ENCODE peak calls at places on chromosomes 16 and 17, in ten cellular contexts. U is HCT116, Q is SK-N-SH, C is breast epithelium, O is stomach, A is vagina, S is sigmoid colon, I is prostate gland, V is endothelial cell of umbilical vein, H is transverse colon. K is an unnamed sample. For H3K36me3 and H3K9me3, the result is how much of the 10 kb centered on the place peaks cover.

GRCh38 chr17:80097307-80097630 is 4.1 kb upstream of the GAA start:
- DNase-seq in U (no peak), Q (no peak), C (no peak), O (no peak), A (no peak), S (no peak), I (no peak), V (no peak), H (no peak), K (no peak)

GRCh38 chr16:50603206-50604064 is 55.2 kb downstream of the NKD1 start:
- DNase-seq in U (no peak), Q (no peak), C (no peak), O (no peak), A (no peak), S (peak), I (peak), V (no peak), H (peak), K (no peak)

GRCh38 chr16:83356266-83356665 is 451.5 kb upstream of the HSBP1 start:
- DNase-seq in U (peak), Q (peak), C (no peak), O (no peak), A (no peak), S (no peak), I (peak), V (peak), H (no peak), K (no peak)

GRCh38 chr16:4075534-4075933 is 40.7 kb downstream of the ADCY9 start:
- DNase-seq in U (no peak), Q (no peak), C (no peak), O (no peak), A (no peak), S (no peak), I (no peak), V (no peak), H (no peak), K (no peak)

GRCh38 chr17:32504166-32504990 is 17.6 kb downstream of the CDK5R1 start:
- DNase-seq in U (no peak), Q (no peak), C (no peak), O (no peak), A (no peak), S (no peak), I (no peak), V (no peak), H (no peak), K (no peak)

GRCh38 chr17:36529121-36529520 is 5.5 kb downstream of the MYO19 start:
- DNase-seq in U (no peak), Q (no peak), C (no peak), O (no peak), A (no peak), S (no peak), I (no peak), V (peak), H (no peak), K (no peak)

GRCh38 chr17:72193395-72194106 is 72.7 kb downstream of the SOX9 start:
- DNase-seq in U (no peak), Q (no peak), C (no peak), O (no peak), A (peak), S (no peak), I (no peak), V (no peak), H (no peak), K (no peak)

GRCh38 chr16:24075929-24076716 is 180.0 kb upstream of the CACNG3 start:
- DNase-seq in U (peak), Q (no peak), C (no peak), O (no peak), A (no peak), S (no peak), I (no peak), V (no peak), H (no peak), K (no peak)

GRCh38 chr17:57877803-57878202 is 28.0 kb upstream of the MRPS23 start:
- DNase-seq in U (no peak), Q (no peak), C (no peak), O (no peak), A (no peak), S (no peak), I (no peak), V (no peak), H (no peak), K (no peak)

GRCh38 chr17:31050948-31051347 is 43.8 kb upstream of the NF1 start:
- DNase-seq in U (no peak), Q (no peak), C (no peak), O (no peak), A (no peak), S (no peak), I (no peak), V (no peak), H (no peak), K (no peak)

GRCh38 chr17:49612721-49613120 is 37.0 kb downstream of the NXPH3 start:
- DNase-seq in U (no peak), Q (no peak), C (no peak), O (no peak), A (no peak), S (no peak), I (no peak), V (no peak), H (no peak), K (no peak)

GRCh38 chr17:622356-622755 is 92.3 kb downstream of the VPS53 start:
- DNase-seq in U (no peak), Q (no peak), C (no peak), O (no peak), A (no peak), S (no peak), I (no peak), V (peak), H (no peak), K (no peak)

GRCh38 chr17:80916246-80916645 is 75.4 kb upstream of the CHMP6 start:
- DNase-seq in U (no peak), Q (no peak), C (no peak), O (no peak), A (no peak), S (no peak), I (no peak), V (no peak), H (no peak), K (no peak)

GRCh38 chr17:2238432-2239169 is 65.0 kb downstream of the SMG6 start:
- DNase-seq in U (no peak), Q (no peak), C (no peak), O (no peak), A (no peak), S (peak), I (peak), V (peak), H (peak), K (no peak)

GRCh38 chr16:86723699-86724098 is 145.3 kb downstream of the FOXL1 start:
- DNase-seq in U (peak), Q (no peak), C (no peak), O (no peak), A (no peak), S (no peak), I (no peak), V (no peak), H (no peak), K (no peak)

GRCh38 chr17:72687941-72688340 is 404.5 kb downstream of the SLC39A11 start:
- DNase-seq in U (no peak), Q (no peak), C (no peak), O (no peak), A (no peak), S (no peak), I (peak), V (no peak), H (no peak), K (no peak)

GRCh38 chr16:23570992-23571632 is 13.6 kb downstream of the UBFD1 start:
- DNase-seq in U (no peak), Q (no peak), C (no peak), O (no peak), A (no peak), S (no peak), I (no peak), V (no peak), H (no peak), K (no peak)

GRCh38 chr16:55661842-55662479 is 6.2 kb downstream of the SLC6A2 start:
- DNase-seq in U (no peak), Q (peak), C (no peak), O (no peak), A (no peak), S (no peak), I (no peak), V (no peak), H (no peak), K (no peak)

GRCh38 chr16:23303685-23304084 is 1.6 kb downstream of the SCNN1B start:
- DNase-seq in U (no peak), Q (no peak), C (no peak), O (no peak), A (no peak), S (no peak), I (no peak), V (no peak), H (no peak), K (no peak)

GRCh38 chr17:45284176-45285140 is 22.6 kb upstream of the SPATA32 start:
- DNase-seq in U (no peak), Q (no peak), C (no peak), O (peak), A (no peak), S (peak), I (peak), V (no peak), H (no peak), K (no peak)

GRCh38 chr16:68370921-68371651 is 60.3 kb downstream of the PRMT7 start:
- DNase-seq in U (no peak), Q (no peak), C (no peak), O (no peak), A (no peak), S (no peak), I (no peak), V (no peak), H (no peak), K (no peak)

GRCh38 chr17:46056800-46057304 is 57.8 kb downstream of the STH start:
- DNase-seq in U (peak), Q (no peak), C (no peak), O (no peak), A (no peak), S (no peak), I (no peak), V (peak), H (no peak), K (no peak)

GRCh38 chr17:42591411-42591810 is 13.9 kb upstream of the PSMC3IP start:
- DNase-seq in U (no peak), Q (no peak), C (peak), O (no peak), A (no peak), S (peak), I (no peak), V (no peak), H (no peak), K (no peak)

GRCh38 chr16:67349172-67349571 is 22.6 kb downstream of the LRRC36 start:
- DNase-seq in U (peak), Q (peak), C (no peak), O (no peak), A (no peak), S (no peak), I (no peak), V (peak), H (no peak), K (no peak)

GRCh38 chr16:12195296-12195695 is 218.8 kb downstream of the SNX29 start:
- DNase-seq in U (no peak), Q (no peak), C (no peak), O (no peak), A (no peak), S (no peak), I (no peak), V (no peak), H (no peak), K (no peak)

GRCh38 chr17:7854851-7855642 is at the start of gene TMEM88:
- DNase-seq in U (no peak), Q (no peak), C (peak), O (no peak), A (peak), S (peak), I (no peak), V (peak), H (no peak), K (no peak)

GRCh38 chr16:54651851-54652770 is 278.6 kb upstream of the IRX5 start:
- DNase-seq in U (no peak), Q (no peak), C (no peak), O (no peak), A (no peak), S (no peak), I (no peak), V (no peak), H (no peak), K (no peak)

GRCh38 chr17:82914375-82914774 is 74.6 kb upstream of the ZNF750 start:
- DNase-seq in U (no peak), Q (no peak), C (no peak), O (peak), A (no peak), S (no peak), I (no peak), V (no peak), H (no peak), K (no peak)

GRCh38 chr17:69972251-69972650 is 102.8 kb upstream of the KCNJ16 start:
- DNase-seq in U (no peak), Q (no peak), C (no peak), O (no peak), A (no peak), S (no peak), I (no peak), V (no peak), H (no peak), K (no peak)

GRCh38 chr16:85462405-85463227 is 150.5 kb upstream of the GSE1 start:
- DNase-seq in U (no peak), Q (peak), C (no peak), O (peak), A (no peak), S (no peak), I (no peak), V (no peak), H (no peak), K (no peak)

GRCh38 chr17:48056879-48057278 is 8.7 kb downstream of the NFE2L1 start:
- DNase-seq in U (no peak), Q (no peak), C (no peak), O (no peak), A (no peak), S (no peak), I (no peak), V (no peak), H (no peak), K (no peak)

GRCh38 chr17:48058393-48059124 is 10.4 kb downstream of the NFE2L1 start:
- DNase-seq in U (no peak), Q (no peak), C (no peak), O (no peak), A (no peak), S (no peak), I (no peak), V (no peak), H (no peak), K (no peak)

GRCh38 chr17:48060249-48060648 is 12.1 kb downstream of the NFE2L1 start:
- DNase-seq in U (no peak), Q (no peak), C (no peak), O (no peak), A (no peak), S (peak), I (no peak), V (no peak), H (no peak), K (no peak)

GRCh38 chr17:48057626-48058025 is 9.5 kb downstream of the NFE2L1 start:
- DNase-seq in U (no peak), Q (no peak), C (no peak), O (no peak), A (no peak), S (no peak), I (no peak), V (no peak), H (no peak), K (no peak)

GRCh38 chr17:48059125-48059668 is 11.0 kb downstream of the NFE2L1 start:
- DNase-seq in U (no peak), Q (no peak), C (no peak), O (no peak), A (no peak), S (peak), I (no peak), V (no peak), H (no peak), K (no peak)
- H3K36me3 ChIP-seq in U (under half), Q (half or more), C (under half), O (half or more), A (half or more), S (half or more), I (under half), V (half or more), H (under half), K (half or more)

DNA sequence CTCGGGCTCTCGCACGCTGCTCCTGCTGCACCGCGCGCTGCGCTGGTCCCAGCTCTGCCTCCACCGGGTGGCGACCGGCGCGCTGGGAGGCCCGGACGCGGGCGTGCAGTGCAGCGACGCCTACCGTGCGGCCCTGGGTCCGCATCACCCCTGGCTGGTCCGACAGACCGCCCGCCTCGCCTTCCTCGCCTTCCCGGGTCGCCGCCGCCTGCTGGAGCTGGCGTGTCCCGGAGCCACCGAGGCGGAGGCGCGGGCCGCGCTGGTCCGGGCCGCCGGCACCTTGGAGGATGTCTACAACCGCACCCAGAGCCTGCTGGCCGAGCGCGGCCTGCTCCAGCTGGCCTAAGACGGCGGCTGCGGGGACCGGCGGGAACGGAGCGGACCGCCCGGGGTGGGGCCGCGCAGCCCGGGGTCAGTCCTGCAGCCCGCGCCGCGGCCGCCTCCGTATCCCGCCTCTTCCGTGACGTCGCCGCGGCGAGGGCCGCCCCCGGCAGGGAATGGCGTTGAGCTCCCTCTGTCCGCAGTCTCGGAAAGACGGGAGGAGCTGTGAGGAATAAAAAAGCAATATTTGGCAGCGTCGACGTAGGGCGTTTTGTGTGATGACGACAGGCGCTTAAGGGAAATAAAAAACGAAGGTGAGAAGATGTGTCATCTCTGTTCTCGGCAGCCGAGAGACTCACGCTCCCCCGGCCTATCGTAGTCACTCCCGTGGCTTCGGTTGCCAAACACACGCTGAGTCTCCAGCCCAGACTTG is 1.4 kb downstream of the GLTPD2 start:
- DNase-seq in U (peak), Q (peak), C (peak), O (peak), A (no peak), S (peak), I (peak), V (peak), H (peak), K (no peak)
- TF ChIP-seq POLR2AphosphoS5 in U (peak), Q (no peak), C (peak), O (peak), A (peak), S (peak), I (peak), V (peak), H (peak), K (no peak)

GRCh38 chr17:60524463-60525346 is 1.3 kb downstream of the APPBP2 start:
- DNase-seq in U (no peak), Q (peak), C (no peak), O (no peak), A (peak), S (no peak), I (no peak), V (peak), H (no peak), K (no peak)

GRCh38 chr17:60525624-60526514 is at the start of gene APPBP2:
- DNase-seq in U (peak), Q (peak), C (peak), O (peak), A (peak), S (peak), I (peak), V (peak), H (peak), K (no peak)

GRCh38 chr17:60523822-60524221 is 2.2 kb downstream of the APPBP2 start:
- DNase-seq in U (no peak), Q (no peak), C (no peak), O (no peak), A (no peak), S (no peak), I (no peak), V (peak), H (no peak), K (no peak)

GRCh38 chr17:60526726-60527125 is 684 bp upstream of the APPBP2 start:
- DNase-seq in U (no peak), Q (peak), C (no peak), O (no peak), A (no peak), S (no peak), I (no peak), V (peak), H (no peak), K (no peak)

DNA sequence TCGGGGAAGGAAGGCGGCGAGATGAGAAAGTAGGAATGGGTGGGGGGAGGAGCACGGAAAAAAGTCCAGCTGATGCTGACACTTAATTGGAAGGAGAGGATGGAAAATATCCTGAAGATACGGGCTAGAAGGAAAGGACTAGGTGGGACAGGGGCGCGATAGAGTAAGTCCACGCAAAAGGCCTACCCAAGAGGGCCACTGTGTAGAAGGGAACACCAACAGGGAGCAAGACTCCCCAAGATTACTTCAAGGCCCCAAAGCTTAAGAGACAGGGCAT is 757 bp downstream of the APPBP2 start:
- DNase-seq in U (no peak), Q (no peak), C (no peak), O (no peak), A (no peak), S (peak), I (peak), V (peak), H (no peak), K (no peak)
- H3K9me3 ChIP-seq in U (under half), Q (under half), C (under half), O (under half), A (under half), S (under half), I (under half), V (under half), H (under half), K (under half)

GRCh38 chr16:88074041-88074440 is 122.8 kb downstream of the BANP start:
- DNase-seq in U (no peak), Q (no peak), C (no peak), O (no peak), A (no peak), S (no peak), I (no peak), V (no peak), H (no peak), K (no peak)

GRCh38 chr16:88078111-88078775 is 127.0 kb downstream of the BANP start:
- DNase-seq in U (no peak), Q (no peak), C (no peak), O (no peak), A (no peak), S (no peak), I (no peak), V (no peak), H (no peak), K (no peak)

GRCh38 chr16:88077328-88078108 is 126.3 kb downstream of the BANP start:
- DNase-seq in U (no peak), Q (peak), C (no peak), O (no peak), A (no peak), S (peak), I (peak), V (no peak), H (no peak), K (no peak)

GRCh38 chr16:88073201-88073721 is 122.0 kb downstream of the BANP start:
- DNase-seq in U (no peak), Q (no peak), C (no peak), O (no peak), A (no peak), S (peak), I (no peak), V (no peak), H (no peak), K (no peak)

GRCh38 chr16:88076211-88076931 is 125.1 kb downstream of the BANP start:
- DNase-seq in U (no peak), Q (no peak), C (no peak), O (no peak), A (no peak), S (no peak), I (no peak), V (no peak), H (no peak), K (no peak)
- H3K36me3 ChIP-seq in U (under half), Q (under half), C (under half), O (half or more), A (under half), S (under half), I (under half), V (under half), H (under half), K (under half)

GRCh38 chr17:40071720-40072480 is 9.1 kb downstream of the THRA start:
- DNase-seq in U (no peak), Q (peak), C (peak), O (peak), A (no peak), S (peak), I (peak), V (peak), H (peak), K (no peak)

GRCh38 chr17:40069751-40070643 is 7.2 kb downstream of the THRA start:
- DNase-seq in U (no peak), Q (peak), C (no peak), O (peak), A (no peak), S (peak), I (peak), V (peak), H (peak), K (no peak)

GRCh38 chr17:40070895-40071719 is 8.3 kb downstream of the THRA start:
- DNase-seq in U (no peak), Q (no peak), C (no peak), O (peak), A (no peak), S (peak), I (no peak), V (no peak), H (peak), K (no peak)

GRCh38 chr17:40068917-40069750 is 6.4 kb downstream of the THRA start:
- DNase-seq in U (no peak), Q (peak), C (peak), O (peak), A (no peak), S (peak), I (peak), V (peak), H (peak), K (peak)

DNA sequence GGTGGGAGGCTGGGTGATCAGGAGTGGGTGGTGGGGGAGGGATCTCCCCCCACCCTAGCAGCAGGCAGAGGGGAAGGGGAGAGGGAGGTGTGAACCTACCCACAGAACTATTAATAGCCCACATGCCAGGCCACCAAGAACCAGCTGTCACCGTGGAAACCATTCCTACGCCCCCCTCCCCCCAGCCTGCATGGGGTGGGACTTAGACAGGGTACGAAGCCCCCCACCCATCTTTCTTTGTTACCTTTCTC is 7.8 kb downstream of the THRA start:
- DNase-seq in U (no peak), Q (no peak), C (no peak), O (no peak), A (no peak), S (no peak), I (no peak), V (no peak), H (no peak), K (no peak)
- TF ChIP-seq POLR2AphosphoS5 in U (no peak), Q (no peak), C (no peak), O (no peak), A (no peak), S (no peak), I (no peak), V (no peak), H (no peak), K (no peak)